ENCODE peak calls at places on chromosomes 11 and 22, in ten cellular contexts. One of them, this sample, is unnamed.

GRCh38 chr11:61791737-61792309 is 576 bp downstream of the TMEM258 start:
- DNase-seq in mammary epithelial cell: peak; percentile 85
- DNase-seq in Peyer's patch: peak; percentile 35
- DNase-seq in IMR-90: peak; percentile 95
- DNase-seq in kidney: peak; percentile 76
- DNase-seq in effector memory CD4-positive, alpha-beta T cell: peak; percentile 38
- DNase-seq in CD8-positive, alpha-beta T cell: peak; percentile 52
- DNase-seq in pancreas: peak; percentile 70
- DNase-seq in body of pancreas: peak; percentile 79
- DNase-seq in HCT116: peak; percentile 63
- DNase-seq in this sample: no peak

GRCh38 chr22:19051381-19051780 is 70.8 kb downstream of the DGCR2 start:
- DNase-seq in mammary epithelial cell: no peak
- DNase-seq in Peyer's patch: no peak
- DNase-seq in IMR-90: no peak
- DNase-seq in kidney: no peak
- DNase-seq in effector memory CD4-positive, alpha-beta T cell: no peak
- DNase-seq in CD8-positive, alpha-beta T cell: no peak
- DNase-seq in pancreas: no peak
- DNase-seq in body of pancreas: no peak
- DNase-seq in HCT116: no peak
- DNase-seq in this sample: no peak

GRCh38 chr11:1830119-1830499 is 4.7 kb upstream of the SYT8 start:
- DNase-seq in mammary epithelial cell: peak; percentile 47
- DNase-seq in Peyer's patch: no peak
- DNase-seq in IMR-90: no peak
- DNase-seq in kidney: peak; percentile 66
- DNase-seq in effector memory CD4-positive, alpha-beta T cell: no peak
- DNase-seq in CD8-positive, alpha-beta T cell: no peak
- DNase-seq in pancreas: peak; percentile 42
- DNase-seq in body of pancreas: no peak
- DNase-seq in HCT116: no peak
- DNase-seq in this sample: no peak

GRCh38 chr11:1022908-1023810 is 13.4 kb downstream of the MUC6 start:
- DNase-seq in mammary epithelial cell: no peak
- DNase-seq in Peyer's patch: no peak
- DNase-seq in IMR-90: no peak
- DNase-seq in kidney: no peak
- DNase-seq in effector memory CD4-positive, alpha-beta T cell: no peak
- DNase-seq in CD8-positive, alpha-beta T cell: peak; percentile 5
- DNase-seq in pancreas: peak; percentile 14
- DNase-seq in body of pancreas: no peak
- DNase-seq in HCT116: no peak
- DNase-seq in this sample: no peak

GRCh38 chr22:46057762-46058420 is 80.9 kb upstream of the WNT7B start:
- DNase-seq in mammary epithelial cell: peak; percentile 86
- DNase-seq in Peyer's patch: peak; percentile 80
- DNase-seq in IMR-90: no peak
- DNase-seq in kidney: peak; percentile 73
- DNase-seq in effector memory CD4-positive, alpha-beta T cell: no peak
- DNase-seq in CD8-positive, alpha-beta T cell: no peak
- DNase-seq in pancreas: peak; percentile 43
- DNase-seq in body of pancreas: peak; percentile 77
- DNase-seq in HCT116: no peak
- DNase-seq in this sample: peak; percentile 45

GRCh38 chr11:36417154-36417553 is 92.9 kb downstream of the TRAF6 start:
- DNase-seq in mammary epithelial cell: no peak
- DNase-seq in Peyer's patch: no peak
- DNase-seq in IMR-90: no peak
- DNase-seq in kidney: no peak
- DNase-seq in effector memory CD4-positive, alpha-beta T cell: no peak
- DNase-seq in CD8-positive, alpha-beta T cell: no peak
- DNase-seq in pancreas: no peak
- DNase-seq in body of pancreas: no peak
- DNase-seq in HCT116: no peak
- DNase-seq in this sample: no peak

GRCh38 chr22:41840216-41840615 is 7.3 kb downstream of the SREBF2 start:
- DNase-seq in mammary epithelial cell: no peak
- DNase-seq in Peyer's patch: no peak
- DNase-seq in IMR-90: no peak
- DNase-seq in kidney: no peak
- DNase-seq in effector memory CD4-positive, alpha-beta T cell: no peak
- DNase-seq in CD8-positive, alpha-beta T cell: no peak
- DNase-seq in pancreas: no peak
- DNase-seq in body of pancreas: no peak
- DNase-seq in HCT116: no peak
- DNase-seq in this sample: no peak

GRCh38 chr11:72965672-72966071 is 151.5 kb downstream of the ATG16L2 start:
- DNase-seq in mammary epithelial cell: no peak
- DNase-seq in Peyer's patch: no peak
- DNase-seq in IMR-90: peak; percentile 42
- DNase-seq in kidney: no peak
- DNase-seq in effector memory CD4-positive, alpha-beta T cell: no peak
- DNase-seq in CD8-positive, alpha-beta T cell: no peak
- DNase-seq in pancreas: no peak
- DNase-seq in body of pancreas: no peak
- DNase-seq in HCT116: no peak
- DNase-seq in this sample: no peak

GRCh38 chr22:45197606-45198462 is 34.1 kb downstream of the NUP50 start:
- DNase-seq in mammary epithelial cell: no peak
- DNase-seq in Peyer's patch: no peak
- DNase-seq in IMR-90: no peak
- DNase-seq in kidney: no peak
- DNase-seq in effector memory CD4-positive, alpha-beta T cell: no peak
- DNase-seq in CD8-positive, alpha-beta T cell: no peak
- DNase-seq in pancreas: peak; percentile 12
- DNase-seq in body of pancreas: no peak
- DNase-seq in HCT116: no peak
- DNase-seq in this sample: no peak

GRCh38 chr11:1770528-1770927 is 6.8 kb upstream of the CTSD start:
- DNase-seq in mammary epithelial cell: peak; percentile 41
- DNase-seq in Peyer's patch: peak; percentile 2
- DNase-seq in IMR-90: no peak
- DNase-seq in kidney: no peak
- DNase-seq in effector memory CD4-positive, alpha-beta T cell: no peak
- DNase-seq in CD8-positive, alpha-beta T cell: no peak
- DNase-seq in pancreas: no peak
- DNase-seq in body of pancreas: no peak
- DNase-seq in HCT116: no peak
- DNase-seq in this sample: no peak

GRCh38 chr11:46480166-46480726 is 88.7 kb upstream of the CHRM4 start:
- DNase-seq in mammary epithelial cell: no peak
- DNase-seq in Peyer's patch: no peak
- DNase-seq in IMR-90: no peak
- DNase-seq in kidney: no peak
- DNase-seq in effector memory CD4-positive, alpha-beta T cell: no peak
- DNase-seq in CD8-positive, alpha-beta T cell: no peak
- DNase-seq in pancreas: no peak
- DNase-seq in body of pancreas: no peak
- DNase-seq in HCT116: no peak
- DNase-seq in this sample: no peak

GRCh38 chr11:59673291-59673690 is 4.5 kb upstream of the PATL1 start:
- DNase-seq in mammary epithelial cell: no peak
- DNase-seq in Peyer's patch: no peak
- DNase-seq in IMR-90: no peak
- DNase-seq in kidney: no peak
- DNase-seq in effector memory CD4-positive, alpha-beta T cell: no peak
- DNase-seq in CD8-positive, alpha-beta T cell: no peak
- DNase-seq in pancreas: no peak
- DNase-seq in body of pancreas: no peak
- DNase-seq in HCT116: no peak
- DNase-seq in this sample: no peak

GRCh38 chr11:73308963-73309960 is 1.2 kb downstream of the ARHGEF17 start:
- DNase-seq in mammary epithelial cell: peak; percentile 95
- DNase-seq in Peyer's patch: no peak
- DNase-seq in IMR-90: peak; percentile 96
- DNase-seq in kidney: peak; percentile 98
- DNase-seq in effector memory CD4-positive, alpha-beta T cell: no peak
- DNase-seq in CD8-positive, alpha-beta T cell: no peak
- DNase-seq in pancreas: peak; percentile 80
- DNase-seq in body of pancreas: peak; percentile 76
- DNase-seq in HCT116: peak; percentile 55
- DNase-seq in this sample: no peak

GRCh38 chr22:17537155-17537554 is 26.1 kb upstream of the SLC25A18 start:
- DNase-seq in mammary epithelial cell: no peak
- DNase-seq in Peyer's patch: no peak
- DNase-seq in IMR-90: no peak
- DNase-seq in kidney: no peak
- DNase-seq in effector memory CD4-positive, alpha-beta T cell: no peak
- DNase-seq in CD8-positive, alpha-beta T cell: no peak
- DNase-seq in pancreas: no peak
- DNase-seq in body of pancreas: no peak
- DNase-seq in HCT116: no peak
- DNase-seq in this sample: no peak

GRCh38 chr11:707817-708420 is 1.9 kb downstream of the EPS8L2 start:
- DNase-seq in mammary epithelial cell: peak; percentile 24
- DNase-seq in Peyer's patch: no peak
- DNase-seq in IMR-90: no peak
- DNase-seq in kidney: peak; percentile 93
- DNase-seq in effector memory CD4-positive, alpha-beta T cell: no peak
- DNase-seq in CD8-positive, alpha-beta T cell: no peak
- DNase-seq in pancreas: peak; percentile 71
- DNase-seq in body of pancreas: peak; percentile 65
- DNase-seq in HCT116: no peak
- DNase-seq in this sample: no peak

GRCh38 chr11:58067685-58068084 is 36.9 kb downstream of the OR6Q1 start:
- DNase-seq in mammary epithelial cell: no peak
- DNase-seq in Peyer's patch: no peak
- DNase-seq in IMR-90: peak; percentile 47
- DNase-seq in kidney: no peak
- DNase-seq in effector memory CD4-positive, alpha-beta T cell: no peak
- DNase-seq in CD8-positive, alpha-beta T cell: no peak
- DNase-seq in pancreas: no peak
- DNase-seq in body of pancreas: no peak
- DNase-seq in HCT116: no peak
- DNase-seq in this sample: no peak

GRCh38 chr11:80987161-80987560 is 1546.3 kb upstream of the TENM4 start:
- DNase-seq in mammary epithelial cell: no peak
- DNase-seq in Peyer's patch: no peak
- DNase-seq in IMR-90: no peak
- DNase-seq in kidney: no peak
- DNase-seq in effector memory CD4-positive, alpha-beta T cell: no peak
- DNase-seq in CD8-positive, alpha-beta T cell: no peak
- DNase-seq in pancreas: no peak
- DNase-seq in body of pancreas: no peak
- DNase-seq in HCT116: no peak
- DNase-seq in this sample: no peak

GRCh38 chr11:44852159-44852707 is 98.5 kb downstream of the TP53I11 start:
- DNase-seq in mammary epithelial cell: no peak
- DNase-seq in Peyer's patch: no peak
- DNase-seq in IMR-90: peak; percentile 50
- DNase-seq in kidney: no peak
- DNase-seq in effector memory CD4-positive, alpha-beta T cell: no peak
- DNase-seq in CD8-positive, alpha-beta T cell: no peak
- DNase-seq in pancreas: no peak
- DNase-seq in body of pancreas: no peak
- DNase-seq in HCT116: no peak
- DNase-seq in this sample: no peak

GRCh38 chr11:123188508-123189165 is 6.4 kb downstream of the CLMP start:
- DNase-seq in mammary epithelial cell: peak; percentile 68
- DNase-seq in Peyer's patch: no peak
- DNase-seq in IMR-90: peak; percentile 99
- DNase-seq in kidney: no peak
- DNase-seq in effector memory CD4-positive, alpha-beta T cell: no peak
- DNase-seq in CD8-positive, alpha-beta T cell: no peak
- DNase-seq in pancreas: no peak
- DNase-seq in body of pancreas: no peak
- DNase-seq in HCT116: no peak
- DNase-seq in this sample: no peak

DNA sequence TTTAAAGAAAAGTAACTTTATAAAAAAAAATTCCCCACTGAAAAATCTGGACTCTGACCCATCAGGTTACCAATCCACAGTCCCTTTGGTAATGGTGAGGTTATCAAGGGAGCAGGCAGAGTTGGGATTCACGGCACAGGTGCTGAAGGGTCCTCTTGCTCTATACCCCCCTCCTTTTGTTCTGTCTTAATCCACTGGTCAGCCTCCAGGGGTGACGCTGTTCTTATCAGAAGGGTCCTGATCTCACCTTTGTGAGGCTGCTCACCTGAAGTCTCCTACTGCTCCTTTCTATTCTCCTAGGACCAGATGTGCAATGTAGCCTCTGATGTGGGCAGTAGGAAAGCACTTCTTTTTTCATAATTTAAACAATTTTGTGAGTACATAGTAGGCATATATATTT is 80.6 kb upstream of the E2F8 start:
- DNase-seq in mammary epithelial cell: no peak
- DNase-seq in Peyer's patch: no peak
- DNase-seq in IMR-90: no peak
- DNase-seq in kidney: no peak
- DNase-seq in effector memory CD4-positive, alpha-beta T cell: no peak
- DNase-seq in CD8-positive, alpha-beta T cell: no peak
- DNase-seq in pancreas: no peak
- DNase-seq in body of pancreas: no peak
- DNase-seq in HCT116: no peak
- DNase-seq in this sample: no peak
- H3K9me3 ChIP-seq in mammary epithelial cell: no peaks in the 10 kb centered on the region
- H3K9me3 ChIP-seq in Peyer's patch: no peaks in the 10 kb centered on the region
- H3K9me3 ChIP-seq in IMR-90: no peaks in the 10 kb centered on the region
- H3K9me3 ChIP-seq in kidney: no peaks in the 10 kb centered on the region
- H3K9me3 ChIP-seq in effector memory CD4-positive, alpha-beta T cell: no peaks in the 10 kb centered on the region
- H3K9me3 ChIP-seq in CD8-positive, alpha-beta T cell: no peaks in the 10 kb centered on the region
- H3K9me3 ChIP-seq in pancreas: no peaks in the 10 kb centered on the region
- H3K9me3 ChIP-seq in body of pancreas: no peaks in the 10 kb centered on the region
- H3K9me3 ChIP-seq in HCT116: no peaks in the 10 kb centered on the region
- H3K9me3 ChIP-seq in this sample: no peaks in the 10 kb centered on the region

GRCh38 chr11:128474036-128474874 is 113.1 kb downstream of the ETS1 start:
- DNase-seq in mammary epithelial cell: no peak
- DNase-seq in Peyer's patch: no peak
- DNase-seq in IMR-90: no peak
- DNase-seq in kidney: no peak
- DNase-seq in effector memory CD4-positive, alpha-beta T cell: no peak
- DNase-seq in CD8-positive, alpha-beta T cell: no peak
- DNase-seq in pancreas: no peak
- DNase-seq in body of pancreas: no peak
- DNase-seq in HCT116: no peak
- DNase-seq in this sample: no peak
- H3K4me1 ChIP-seq in mammary epithelial cell: peaks cover 6% of the 10 kb centered on the region
- H3K4me1 ChIP-seq in Peyer's patch: no peaks in the 10 kb centered on the region
- H3K4me1 ChIP-seq in IMR-90: peaks cover 31% of the 10 kb centered on the region
- H3K4me1 ChIP-seq in kidney: peaks cover 20% of the 10 kb centered on the region
- H3K4me1 ChIP-seq in effector memory CD4-positive, alpha-beta T cell: peaks cover 90% of the 10 kb centered on the region
- H3K4me1 ChIP-seq in CD8-positive, alpha-beta T cell: peaks cover 99% of the 10 kb centered on the region
- H3K4me1 ChIP-seq in pancreas: peaks cover 18% of the 10 kb centered on the region
- H3K4me1 ChIP-seq in body of pancreas: peaks cover 24% of the 10 kb centered on the region
- H3K4me1 ChIP-seq in HCT116: no peaks in the 10 kb centered on the region
- H3K4me1 ChIP-seq in this sample: peaks cover 96% of the 10 kb centered on the region

GRCh38 chr11:68828957-68829356 is 12.8 kb downstream of the CPT1A start:
- DNase-seq in mammary epithelial cell: no peak
- DNase-seq in Peyer's patch: no peak
- DNase-seq in IMR-90: no peak
- DNase-seq in kidney: no peak
- DNase-seq in effector memory CD4-positive, alpha-beta T cell: no peak
- DNase-seq in CD8-positive, alpha-beta T cell: no peak
- DNase-seq in pancreas: no peak
- DNase-seq in body of pancreas: no peak
- DNase-seq in HCT116: no peak
- DNase-seq in this sample: no peak
- H3K4me3 ChIP-seq in mammary epithelial cell: no peak overlapping the region
- H3K4me3 ChIP-seq in Peyer's patch: no peak overlapping the region
- H3K4me3 ChIP-seq in IMR-90: no peak overlapping the region
- H3K4me3 ChIP-seq in kidney: no peak overlapping the region
- H3K4me3 ChIP-seq in effector memory CD4-positive, alpha-beta T cell: no peak overlapping the region
- H3K4me3 ChIP-seq in CD8-positive, alpha-beta T cell: no peak overlapping the region
- H3K4me3 ChIP-seq in pancreas: no peak overlapping the region
- H3K4me3 ChIP-seq in body of pancreas: no peak overlapping the region
- H3K4me3 ChIP-seq in HCT116: no peak overlapping the region
- H3K4me3 ChIP-seq in this sample: no peak overlapping the region

GRCh38 chr22:47695176-47695575 is 932.7 kb downstream of the TBC1D22A start:
- DNase-seq in mammary epithelial cell: no peak
- DNase-seq in Peyer's patch: no peak
- DNase-seq in IMR-90: no peak
- DNase-seq in kidney: no peak
- DNase-seq in effector memory CD4-positive, alpha-beta T cell: no peak
- DNase-seq in CD8-positive, alpha-beta T cell: no peak
- DNase-seq in pancreas: no peak
- DNase-seq in body of pancreas: no peak
- DNase-seq in HCT116: no peak
- DNase-seq in this sample: no peak
- H3K9me3 ChIP-seq in mammary epithelial cell: peaks cover 28% of the 10 kb centered on the region
- H3K9me3 ChIP-seq in Peyer's patch: no peaks in the 10 kb centered on the region
- H3K9me3 ChIP-seq in IMR-90: peaks cover 32% of the 10 kb centered on the region
- H3K9me3 ChIP-seq in kidney: no peaks in the 10 kb centered on the region
- H3K9me3 ChIP-seq in effector memory CD4-positive, alpha-beta T cell: no peaks in the 10 kb centered on the region
- H3K9me3 ChIP-seq in CD8-positive, alpha-beta T cell: no peaks in the 10 kb centered on the region
- H3K9me3 ChIP-seq in pancreas: no peaks in the 10 kb centered on the region
- H3K9me3 ChIP-seq in body of pancreas: no peaks in the 10 kb centered on the region
- H3K9me3 ChIP-seq in HCT116: no peaks in the 10 kb centered on the region
- H3K9me3 ChIP-seq in this sample: no peaks in the 10 kb centered on the region

This sample was measured in CD8-positive, alpha-beta memory T cell.